ENCODE peak calls at places on chromosomes 2 and 18, in nine cellular contexts. One of them, this sample, is unnamed.

GRCh38 chr2:60852282-60852860 is 29.0 kb upstream of the REL start:
- DNase-seq in BJ: no peak
- DNase-seq in cardiac fibroblast: no peak
- DNase-seq in aorta: peak
- DNase-seq in right lobe of liver: no peak
- DNase-seq in GM12864: no peak
- DNase-seq in ovary: no peak
- DNase-seq in MM.1S: no peak
- DNase-seq in AG10803: no peak
- DNase-seq in this sample: no peak

GRCh38 chr18:76806301-76806700 is 16.1 kb upstream of the ZNF236 start:
- DNase-seq in BJ: no peak
- DNase-seq in cardiac fibroblast: no peak
- DNase-seq in aorta: no peak
- DNase-seq in right lobe of liver: no peak
- DNase-seq in GM12864: no peak
- DNase-seq in ovary: no peak
- DNase-seq in MM.1S: no peak
- DNase-seq in AG10803: no peak
- DNase-seq in this sample: no peak

GRCh38 chr18:36856815-36857214 is 27.9 kb downstream of the KIAA1328 start:
- DNase-seq in BJ: no peak
- DNase-seq in cardiac fibroblast: no peak
- DNase-seq in aorta: no peak
- DNase-seq in right lobe of liver: no peak
- DNase-seq in GM12864: no peak
- DNase-seq in ovary: no peak
- DNase-seq in MM.1S: no peak
- DNase-seq in AG10803: no peak
- DNase-seq in this sample: no peak

GRCh38 chr2:75224636-75225094 is 25.3 kb upstream of the TACR1 start:
- DNase-seq in BJ: no peak
- DNase-seq in cardiac fibroblast: peak
- DNase-seq in aorta: no peak
- DNase-seq in right lobe of liver: no peak
- DNase-seq in GM12864: no peak
- DNase-seq in ovary: no peak
- DNase-seq in MM.1S: no peak
- DNase-seq in AG10803: no peak
- DNase-seq in this sample: no peak

GRCh38 chr2:10762651-10763460 is 41.4 kb downstream of the ATP6V1C2 start:
- DNase-seq in BJ: no peak
- DNase-seq in cardiac fibroblast: peak
- DNase-seq in aorta: no peak
- DNase-seq in right lobe of liver: no peak
- DNase-seq in GM12864: no peak
- DNase-seq in ovary: no peak
- DNase-seq in MM.1S: no peak
- DNase-seq in AG10803: no peak
- DNase-seq in this sample: peak

GRCh38 chr18:77230645-77231044 is 19.0 kb upstream of the GALR1 start:
- DNase-seq in BJ: no peak
- DNase-seq in cardiac fibroblast: no peak
- DNase-seq in aorta: no peak
- DNase-seq in right lobe of liver: no peak
- DNase-seq in GM12864: no peak
- DNase-seq in ovary: no peak
- DNase-seq in MM.1S: no peak
- DNase-seq in AG10803: no peak
- DNase-seq in this sample: no peak

GRCh38 chr2:144659731-144660275 is 139.9 kb upstream of the ZEB2 start:
- DNase-seq in BJ: peak
- DNase-seq in cardiac fibroblast: peak
- DNase-seq in aorta: peak
- DNase-seq in right lobe of liver: no peak
- DNase-seq in GM12864: no peak
- DNase-seq in ovary: no peak
- DNase-seq in MM.1S: no peak
- DNase-seq in AG10803: peak
- DNase-seq in this sample: peak

GRCh38 chr2:100041946-100042345 is 100.4 kb downstream of the AFF3 start:
- DNase-seq in BJ: no peak
- DNase-seq in cardiac fibroblast: no peak
- DNase-seq in aorta: no peak
- DNase-seq in right lobe of liver: no peak
- DNase-seq in GM12864: no peak
- DNase-seq in ovary: no peak
- DNase-seq in MM.1S: no peak
- DNase-seq in AG10803: no peak
- DNase-seq in this sample: no peak

GRCh38 chr2:129903586-129904425 is 75.7 kb upstream of the RAB6C start:
- DNase-seq in BJ: no peak
- DNase-seq in cardiac fibroblast: no peak
- DNase-seq in aorta: no peak
- DNase-seq in right lobe of liver: no peak
- DNase-seq in GM12864: no peak
- DNase-seq in ovary: no peak
- DNase-seq in MM.1S: no peak
- DNase-seq in AG10803: no peak
- DNase-seq in this sample: no peak

GRCh38 chr2:63740943-63741342 is 100.8 kb upstream of the UGP2 start:
- DNase-seq in BJ: no peak
- DNase-seq in cardiac fibroblast: peak
- DNase-seq in aorta: no peak
- DNase-seq in right lobe of liver: no peak
- DNase-seq in GM12864: no peak
- DNase-seq in ovary: no peak
- DNase-seq in MM.1S: no peak
- DNase-seq in AG10803: peak
- DNase-seq in this sample: no peak

GRCh38 chr2:232306741-232307305 is 71.7 kb upstream of the ALPP start:
- DNase-seq in BJ: no peak
- DNase-seq in cardiac fibroblast: no peak
- DNase-seq in aorta: no peak
- DNase-seq in right lobe of liver: no peak
- DNase-seq in GM12864: no peak
- DNase-seq in ovary: no peak
- DNase-seq in MM.1S: no peak
- DNase-seq in AG10803: no peak
- DNase-seq in this sample: no peak

GRCh38 chr18:41618135-41618534 is 336.9 kb upstream of the PIK3C3 start:
- DNase-seq in BJ: no peak
- DNase-seq in cardiac fibroblast: no peak
- DNase-seq in aorta: no peak
- DNase-seq in right lobe of liver: no peak
- DNase-seq in GM12864: no peak
- DNase-seq in ovary: no peak
- DNase-seq in MM.1S: no peak
- DNase-seq in AG10803: no peak
- DNase-seq in this sample: no peak

GRCh38 chr18:48934708-48935432 is 15.9 kb downstream of the SMAD7 start:
- DNase-seq in BJ: no peak
- DNase-seq in cardiac fibroblast: peak
- DNase-seq in aorta: peak
- DNase-seq in right lobe of liver: peak
- DNase-seq in GM12864: no peak
- DNase-seq in ovary: no peak
- DNase-seq in MM.1S: peak
- DNase-seq in AG10803: no peak
- DNase-seq in this sample: no peak

GRCh38 chr18:22613058-22613690 is 195.5 kb upstream of the CTAGE1 start:
- DNase-seq in BJ: no peak
- DNase-seq in cardiac fibroblast: no peak
- DNase-seq in aorta: no peak
- DNase-seq in right lobe of liver: no peak
- DNase-seq in GM12864: no peak
- DNase-seq in ovary: no peak
- DNase-seq in MM.1S: no peak
- DNase-seq in AG10803: no peak
- DNase-seq in this sample: no peak
- H3K4me3 ChIP-seq in BJ: no peak
- H3K4me3 ChIP-seq in cardiac fibroblast: no peak
- H3K4me3 ChIP-seq in aorta: no peak
- H3K4me3 ChIP-seq in right lobe of liver: no peak
- H3K4me3 ChIP-seq in GM12864: no peak
- H3K4me3 ChIP-seq in ovary: no peak
- H3K4me3 ChIP-seq in MM.1S: no peak
- H3K4me3 ChIP-seq in AG10803: no peak
- H3K4me3 ChIP-seq in this sample: no peak

GRCh38 chr2:26298638-26299393 is 47.1 kb upstream of the SELENOI start:
- DNase-seq in BJ: no peak
- DNase-seq in cardiac fibroblast: peak
- DNase-seq in aorta: peak
- DNase-seq in right lobe of liver: peak
- DNase-seq in GM12864: no peak
- DNase-seq in ovary: peak
- DNase-seq in MM.1S: no peak
- DNase-seq in AG10803: peak
- DNase-seq in this sample: no peak

GRCh38 chr2:26300234-26300641 is 45.7 kb upstream of the SELENOI start:
- DNase-seq in BJ: no peak
- DNase-seq in cardiac fibroblast: peak
- DNase-seq in aorta: no peak
- DNase-seq in right lobe of liver: no peak
- DNase-seq in GM12864: no peak
- DNase-seq in ovary: peak
- DNase-seq in MM.1S: no peak
- DNase-seq in AG10803: peak
- DNase-seq in this sample: no peak

GRCh38 chr2:26299488-26300092 is 46.4 kb upstream of the SELENOI start:
- DNase-seq in BJ: no peak
- DNase-seq in cardiac fibroblast: peak
- DNase-seq in aorta: no peak
- DNase-seq in right lobe of liver: no peak
- DNase-seq in GM12864: no peak
- DNase-seq in ovary: peak
- DNase-seq in MM.1S: no peak
- DNase-seq in AG10803: peak
- DNase-seq in this sample: no peak

GRCh38 chr2:26297061-26297460 is 48.9 kb upstream of the SELENOI start:
- DNase-seq in BJ: no peak
- DNase-seq in cardiac fibroblast: no peak
- DNase-seq in aorta: no peak
- DNase-seq in right lobe of liver: no peak
- DNase-seq in GM12864: no peak
- DNase-seq in ovary: no peak
- DNase-seq in MM.1S: no peak
- DNase-seq in AG10803: no peak
- DNase-seq in this sample: no peak

DNA sequence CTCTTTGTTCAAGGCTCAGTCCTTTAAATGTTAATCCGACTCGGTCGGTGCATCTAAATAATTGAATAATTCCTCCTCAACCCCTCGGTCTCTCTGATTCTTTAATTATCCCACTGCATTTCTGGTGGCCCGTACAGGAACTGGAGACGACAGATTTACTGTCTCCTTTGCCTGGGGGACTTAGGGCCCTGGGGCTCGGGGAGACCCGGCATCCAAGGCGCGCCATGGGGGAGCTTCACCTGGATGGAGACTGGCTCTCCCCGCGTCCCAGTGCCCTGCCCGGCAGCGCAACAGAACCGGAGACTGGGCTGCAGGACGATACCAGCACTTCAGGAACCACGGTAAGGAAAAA is 47.7 kb upstream of the SELENOI start:
- DNase-seq in BJ: no peak
- DNase-seq in cardiac fibroblast: no peak
- DNase-seq in aorta: no peak
- DNase-seq in right lobe of liver: no peak
- DNase-seq in GM12864: no peak
- DNase-seq in ovary: no peak
- DNase-seq in MM.1S: no peak
- DNase-seq in AG10803: no peak
- DNase-seq in this sample: no peak
- H3K4me3 ChIP-seq in BJ: no peak
- H3K4me3 ChIP-seq in cardiac fibroblast: no peak
- H3K4me3 ChIP-seq in aorta: peak
- H3K4me3 ChIP-seq in right lobe of liver: peak
- H3K4me3 ChIP-seq in GM12864: no peak
- H3K4me3 ChIP-seq in ovary: peak
- H3K4me3 ChIP-seq in MM.1S: no peak
- H3K4me3 ChIP-seq in AG10803: peak
- H3K4me3 ChIP-seq in this sample: no peak

DNA sequence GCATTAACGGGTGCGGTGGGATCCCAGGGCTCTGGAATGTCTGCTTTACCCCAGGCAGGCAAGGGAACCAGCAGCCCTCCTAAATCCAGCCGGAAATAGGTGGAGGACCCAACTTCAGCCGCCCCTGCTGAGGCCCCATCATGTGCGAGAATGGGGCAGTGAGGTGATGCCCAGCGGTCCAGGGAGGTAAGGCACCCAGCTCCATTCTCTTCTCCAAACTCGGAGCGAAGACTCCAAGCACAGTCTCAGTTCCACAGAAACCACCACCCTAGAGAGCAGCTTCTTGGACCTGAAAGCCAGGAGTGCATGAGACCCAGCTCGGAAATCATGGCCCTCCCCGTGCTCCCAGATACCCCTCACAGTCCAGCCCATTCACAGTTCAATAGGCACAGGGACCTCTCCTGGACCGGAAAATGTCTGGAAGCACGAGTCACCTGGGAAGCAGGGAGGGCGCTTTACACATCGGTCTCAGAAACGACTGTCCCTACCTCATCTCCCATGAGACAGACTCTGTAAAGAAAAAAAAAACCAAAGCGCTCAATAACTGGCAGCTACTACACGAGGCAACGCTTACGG is 2.1 kb downstream of the SDC1 start:
- DNase-seq in BJ: no peak
- DNase-seq in cardiac fibroblast: no peak
- DNase-seq in aorta: no peak
- DNase-seq in right lobe of liver: no peak
- DNase-seq in GM12864: no peak
- DNase-seq in ovary: no peak
- DNase-seq in MM.1S: peak
- DNase-seq in AG10803: no peak
- DNase-seq in this sample: no peak
- H3K4me3 ChIP-seq in BJ: peak
- H3K4me3 ChIP-seq in cardiac fibroblast: no peak
- H3K4me3 ChIP-seq in aorta: no peak
- H3K4me3 ChIP-seq in right lobe of liver: peak
- H3K4me3 ChIP-seq in GM12864: peak
- H3K4me3 ChIP-seq in ovary: peak
- H3K4me3 ChIP-seq in MM.1S: peak
- H3K4me3 ChIP-seq in AG10803: peak
- H3K4me3 ChIP-seq in this sample: peak

GRCh38 chr2:70837980-70838379 is 2.4 kb upstream of the CD207 start:
- DNase-seq in BJ: no peak
- DNase-seq in cardiac fibroblast: no peak
- DNase-seq in aorta: no peak
- DNase-seq in right lobe of liver: no peak
- DNase-seq in GM12864: no peak
- DNase-seq in ovary: no peak
- DNase-seq in MM.1S: no peak
- DNase-seq in AG10803: no peak
- DNase-seq in this sample: no peak

DNA sequence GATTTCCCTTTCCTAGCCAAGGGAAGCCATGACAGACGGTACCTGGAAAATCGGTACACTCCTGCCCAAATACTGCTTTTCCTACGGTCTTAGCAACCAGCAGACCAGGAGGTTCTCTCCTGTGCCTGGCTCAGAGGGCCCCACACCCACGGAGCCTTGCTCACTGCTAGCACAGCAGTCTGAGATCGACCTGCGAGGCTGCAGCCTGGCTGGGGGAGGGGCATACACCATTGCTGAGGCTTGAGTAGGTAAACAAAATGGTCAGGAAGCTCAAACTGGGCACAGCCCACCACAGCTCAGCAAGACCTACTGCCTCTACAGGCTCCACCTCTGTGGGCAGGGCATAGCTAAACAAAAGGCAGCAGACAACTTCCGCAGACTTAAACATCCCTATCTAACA is 6.8 kb upstream of the CD207 start:
- DNase-seq in BJ: no peak
- DNase-seq in cardiac fibroblast: no peak
- DNase-seq in aorta: no peak
- DNase-seq in right lobe of liver: no peak
- DNase-seq in GM12864: no peak
- DNase-seq in ovary: no peak
- DNase-seq in MM.1S: no peak
- DNase-seq in AG10803: no peak
- DNase-seq in this sample: no peak
- H3K4me3 ChIP-seq in BJ: no peak
- H3K4me3 ChIP-seq in cardiac fibroblast: no peak
- H3K4me3 ChIP-seq in aorta: no peak
- H3K4me3 ChIP-seq in right lobe of liver: no peak
- H3K4me3 ChIP-seq in GM12864: no peak
- H3K4me3 ChIP-seq in ovary: no peak
- H3K4me3 ChIP-seq in MM.1S: no peak
- H3K4me3 ChIP-seq in AG10803: no peak
- H3K4me3 ChIP-seq in this sample: no peak